ENCODE peak calls at places on chromosome 21, in six cellular contexts. One of them, this sample, is unnamed.
A peak's percentile ranks its signal among the peaks of the same experiment; 100 is the strongest.

GRCh38 chr21:14567557-14568279 is 21.6 kb upstream of the SAMSN1 start:
- DNase-seq in esophagus squamous epithelium: no peak
- DNase-seq in PC-3: no peak
- DNase-seq in foreskin fibroblast: no peak
- DNase-seq in CD8-positive, alpha-beta T cell: no peak
- DNase-seq in kidney: no peak
- DNase-seq in this sample: no peak

GRCh38 chr21:24217141-24217540 is 1390.1 kb downstream of the MRPL39 start:
- DNase-seq in esophagus squamous epithelium: no peak
- DNase-seq in PC-3: peak; percentile 49
- DNase-seq in foreskin fibroblast: no peak
- DNase-seq in CD8-positive, alpha-beta T cell: no peak
- DNase-seq in kidney: no peak
- DNase-seq in this sample: no peak

GRCh38 chr21:15004721-15005370 is 60.0 kb downstream of the NRIP1 start:
- DNase-seq in esophagus squamous epithelium: no peak
- DNase-seq in PC-3: no peak
- DNase-seq in foreskin fibroblast: no peak
- DNase-seq in CD8-positive, alpha-beta T cell: no peak
- DNase-seq in kidney: no peak
- DNase-seq in this sample: no peak

GRCh38 chr21:46145840-46146691 is 9.3 kb downstream of the FTCD start:
- DNase-seq in esophagus squamous epithelium: no peak
- DNase-seq in PC-3: no peak
- DNase-seq in foreskin fibroblast: no peak
- DNase-seq in CD8-positive, alpha-beta T cell: no peak
- DNase-seq in kidney: peak; percentile 77
- DNase-seq in this sample: no peak

GRCh38 chr21:15604424-15604823 is 125.4 kb upstream of the USP25 start:
- DNase-seq in esophagus squamous epithelium: no peak
- DNase-seq in PC-3: peak; percentile 92
- DNase-seq in foreskin fibroblast: peak; percentile 20
- DNase-seq in CD8-positive, alpha-beta T cell: no peak
- DNase-seq in kidney: no peak
- DNase-seq in this sample: no peak

GRCh38 chr21:31343680-31344480 is at the start of gene TIAM1:
- DNase-seq in esophagus squamous epithelium: no peak
- DNase-seq in PC-3: peak; percentile 89
- DNase-seq in foreskin fibroblast: peak; percentile 59
- DNase-seq in CD8-positive, alpha-beta T cell: no peak
- DNase-seq in kidney: no peak
- DNase-seq in this sample: no peak

GRCh38 chr21:40788635-40789034 is 58.3 kb downstream of the DSCAM start:
- DNase-seq in esophagus squamous epithelium: no peak
- DNase-seq in PC-3: no peak
- DNase-seq in foreskin fibroblast: no peak
- DNase-seq in CD8-positive, alpha-beta T cell: no peak
- DNase-seq in kidney: no peak
- DNase-seq in this sample: no peak

GRCh38 chr21:36813071-36813470 is 114.2 kb downstream of the SIM2 start:
- DNase-seq in esophagus squamous epithelium: no peak
- DNase-seq in PC-3: no peak
- DNase-seq in foreskin fibroblast: no peak
- DNase-seq in CD8-positive, alpha-beta T cell: no peak
- DNase-seq in kidney: no peak
- DNase-seq in this sample: peak; percentile 16

GRCh38 chr21:33825898-33826297 is 89.7 kb downstream of the ATP5PO start:
- DNase-seq in esophagus squamous epithelium: no peak
- DNase-seq in PC-3: no peak
- DNase-seq in foreskin fibroblast: no peak
- DNase-seq in CD8-positive, alpha-beta T cell: no peak
- DNase-seq in kidney: no peak
- DNase-seq in this sample: peak; percentile 10

GRCh38 chr21:26801524-26801923 is 43.7 kb downstream of the ADAMTS1 start:
- DNase-seq in esophagus squamous epithelium: no peak
- DNase-seq in PC-3: no peak
- DNase-seq in foreskin fibroblast: peak; percentile 69
- DNase-seq in CD8-positive, alpha-beta T cell: no peak
- DNase-seq in kidney: no peak
- DNase-seq in this sample: peak; percentile 87

GRCh38 chr21:38433516-38433915 is 64.8 kb downstream of the ERG start:
- DNase-seq in esophagus squamous epithelium: no peak
- DNase-seq in PC-3: no peak
- DNase-seq in foreskin fibroblast: no peak
- DNase-seq in CD8-positive, alpha-beta T cell: no peak
- DNase-seq in kidney: no peak
- DNase-seq in this sample: no peak

GRCh38 chr21:16535100-16535418 is 805.3 kb downstream of the USP25 start:
- DNase-seq in esophagus squamous epithelium: no peak
- DNase-seq in PC-3: peak; percentile 13
- DNase-seq in foreskin fibroblast: peak; percentile 81
- DNase-seq in CD8-positive, alpha-beta T cell: no peak
- DNase-seq in kidney: peak; percentile 78
- DNase-seq in this sample: peak; percentile 45

GRCh38 chr21:37780991-37781983 is 135.0 kb downstream of the KCNJ6 start:
- DNase-seq in esophagus squamous epithelium: no peak
- DNase-seq in PC-3: no peak
- DNase-seq in foreskin fibroblast: no peak
- DNase-seq in CD8-positive, alpha-beta T cell: no peak
- DNase-seq in kidney: no peak
- DNase-seq in this sample: no peak

GRCh38 chr21:16241021-16241420 is 511.2 kb downstream of the USP25 start:
- DNase-seq in esophagus squamous epithelium: no peak
- DNase-seq in PC-3: no peak
- DNase-seq in foreskin fibroblast: no peak
- DNase-seq in CD8-positive, alpha-beta T cell: no peak
- DNase-seq in kidney: no peak
- DNase-seq in this sample: no peak

GRCh38 chr21:25772680-25773079 is 37.9 kb downstream of the GABPA start:
- DNase-seq in esophagus squamous epithelium: no peak
- DNase-seq in PC-3: peak; percentile 11
- DNase-seq in foreskin fibroblast: no peak
- DNase-seq in CD8-positive, alpha-beta T cell: no peak
- DNase-seq in kidney: no peak
- DNase-seq in this sample: no peak

GRCh38 chr21:36707763-36708511 is 9.0 kb downstream of the SIM2 start:
- DNase-seq in esophagus squamous epithelium: no peak
- DNase-seq in PC-3: no peak
- DNase-seq in foreskin fibroblast: no peak
- DNase-seq in CD8-positive, alpha-beta T cell: no peak
- DNase-seq in kidney: no peak
- DNase-seq in this sample: no peak

GRCh38 chr21:26280715-26281310 is 110.2 kb upstream of the APP start:
- DNase-seq in esophagus squamous epithelium: no peak
- DNase-seq in PC-3: peak; percentile 19
- DNase-seq in foreskin fibroblast: no peak
- DNase-seq in CD8-positive, alpha-beta T cell: no peak
- DNase-seq in kidney: no peak
- DNase-seq in this sample: no peak

GRCh38 chr21:46664316-46664995 is 29.0 kb downstream of the PRMT2 start:
- DNase-seq in esophagus squamous epithelium: no peak
- DNase-seq in PC-3: no peak
- DNase-seq in foreskin fibroblast: no peak
- DNase-seq in CD8-positive, alpha-beta T cell: no peak
- DNase-seq in kidney: no peak
- DNase-seq in this sample: no peak

DNA sequence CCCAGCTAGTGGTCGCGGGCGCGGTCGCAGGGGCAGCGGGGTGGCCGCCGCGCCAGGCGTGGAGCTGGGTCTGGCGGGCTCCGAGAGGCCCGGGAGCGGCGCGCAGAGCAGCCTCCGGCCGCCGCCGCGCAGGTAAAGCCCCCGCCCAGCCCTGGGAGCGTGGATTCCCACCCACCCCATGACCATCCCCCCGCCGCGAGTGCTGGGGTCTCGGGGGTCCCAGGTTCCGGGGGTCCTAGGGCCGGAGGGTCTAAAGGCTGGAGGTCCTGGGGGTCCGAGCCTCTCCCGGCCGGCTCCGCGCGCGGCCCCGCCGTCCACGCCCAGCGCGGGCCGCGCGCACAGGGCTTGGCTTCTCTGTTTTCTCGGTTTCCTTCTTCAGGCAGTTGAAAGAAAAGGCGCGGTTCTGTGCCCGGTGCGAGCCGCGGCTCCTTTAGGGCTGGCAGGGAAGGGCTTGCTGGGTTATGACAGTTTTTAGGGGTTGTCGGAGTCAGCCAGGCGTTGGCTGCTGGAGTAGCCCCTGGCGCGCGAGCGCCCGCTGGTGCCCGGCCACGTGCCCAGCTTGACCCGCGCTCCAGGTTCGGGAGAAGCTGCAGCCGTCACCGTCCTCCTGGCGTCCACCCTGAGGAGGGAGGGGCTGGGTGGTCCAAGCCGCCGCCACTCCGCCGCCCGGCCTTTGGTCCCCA is 355 bp downstream of the LRRC3 start:
- DNase-seq in esophagus squamous epithelium: no peak
- DNase-seq in PC-3: peak; percentile 49
- DNase-seq in foreskin fibroblast: peak; percentile 32
- DNase-seq in CD8-positive, alpha-beta T cell: peak; percentile 5
- DNase-seq in kidney: peak; percentile 75
- DNase-seq in this sample: no peak
- TF ChIP-seq CTCF in esophagus squamous epithelium: peak; percentile 12
- TF ChIP-seq CTCF in PC-3: peak; percentile 56
- TF ChIP-seq CTCF in foreskin fibroblast: no peak
- TF ChIP-seq CTCF in CD8-positive, alpha-beta T cell: no peak
- TF ChIP-seq CTCF in kidney: peak; percentile 12
- TF ChIP-seq CTCF in this sample: peak; percentile 16

DNA sequence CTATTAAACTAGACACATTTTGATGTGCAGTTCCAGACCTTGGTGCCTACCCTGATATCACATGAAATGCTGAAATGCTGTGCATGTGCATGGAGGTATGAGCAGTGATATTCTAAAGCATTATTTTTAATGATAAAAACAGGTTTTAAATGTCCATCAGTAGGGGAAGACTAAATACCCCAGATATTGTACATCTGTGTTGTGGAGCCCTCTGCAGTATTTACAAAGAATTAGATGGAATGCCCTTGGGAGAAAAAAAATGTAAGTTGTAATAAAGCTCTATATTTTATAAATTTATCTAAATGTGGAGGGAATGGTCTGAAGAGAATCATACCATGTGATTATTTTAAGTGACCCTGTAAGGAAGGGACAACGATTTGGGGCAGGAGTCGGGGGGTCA is 39.1 kb upstream of the IGSF5 start:
- DNase-seq in esophagus squamous epithelium: no peak
- DNase-seq in PC-3: peak; percentile 44
- DNase-seq in foreskin fibroblast: no peak
- DNase-seq in CD8-positive, alpha-beta T cell: no peak
- DNase-seq in kidney: no peak
- DNase-seq in this sample: no peak
- TF ChIP-seq CTCF in esophagus squamous epithelium: no peak
- TF ChIP-seq CTCF in PC-3: peak; percentile 60
- TF ChIP-seq CTCF in foreskin fibroblast: peak; percentile 15
- TF ChIP-seq CTCF in CD8-positive, alpha-beta T cell: no peak
- TF ChIP-seq CTCF in kidney: no peak
- TF ChIP-seq CTCF in this sample: peak; percentile 19

GRCh38 chr21:35606136-35606535 is 454.2 kb downstream of the SETD4 start:
- DNase-seq in esophagus squamous epithelium: no peak
- DNase-seq in PC-3: no peak
- DNase-seq in foreskin fibroblast: no peak
- DNase-seq in CD8-positive, alpha-beta T cell: no peak
- DNase-seq in kidney: no peak
- DNase-seq in this sample: no peak

GRCh38 chr21:35606578-35606977 is 453.7 kb downstream of the SETD4 start:
- DNase-seq in esophagus squamous epithelium: no peak
- DNase-seq in PC-3: peak; percentile 70
- DNase-seq in foreskin fibroblast: no peak
- DNase-seq in CD8-positive, alpha-beta T cell: no peak
- DNase-seq in kidney: no peak
- DNase-seq in this sample: no peak

GRCh38 chr21:35607406-35607805 is 452.9 kb downstream of the SETD4 start:
- DNase-seq in esophagus squamous epithelium: no peak
- DNase-seq in PC-3: no peak
- DNase-seq in foreskin fibroblast: no peak
- DNase-seq in CD8-positive, alpha-beta T cell: no peak
- DNase-seq in kidney: no peak
- DNase-seq in this sample: no peak

GRCh38 chr21:35602811-35603210 is 457.5 kb downstream of the SETD4 start:
- DNase-seq in esophagus squamous epithelium: no peak
- DNase-seq in PC-3: no peak
- DNase-seq in foreskin fibroblast: no peak
- DNase-seq in CD8-positive, alpha-beta T cell: no peak
- DNase-seq in kidney: no peak
- DNase-seq in this sample: no peak

DNA sequence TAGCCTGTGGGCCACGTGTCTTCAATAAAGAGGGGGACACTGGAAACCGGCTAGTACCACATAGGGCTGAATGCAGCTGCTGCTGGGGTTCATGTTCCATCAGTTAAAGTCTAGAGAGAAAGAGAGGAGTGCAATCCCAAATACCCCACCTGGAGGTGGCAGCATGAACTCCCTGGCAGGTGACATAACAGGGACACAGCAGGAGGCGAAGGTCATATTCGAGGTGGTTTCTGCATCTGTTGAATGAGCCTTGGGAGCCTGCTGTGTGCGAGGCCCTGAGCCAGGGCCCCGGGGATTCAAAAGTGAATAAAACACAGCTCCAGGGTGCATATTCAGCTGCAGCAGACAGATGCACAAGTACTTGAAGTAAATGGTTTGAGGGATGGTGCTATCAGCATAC is 456.9 kb downstream of the SETD4 start:
- DNase-seq in esophagus squamous epithelium: no peak
- DNase-seq in PC-3: no peak
- DNase-seq in foreskin fibroblast: no peak
- DNase-seq in CD8-positive, alpha-beta T cell: no peak
- DNase-seq in kidney: no peak
- DNase-seq in this sample: no peak
- TF ChIP-seq CTCF in esophagus squamous epithelium: no peak
- TF ChIP-seq CTCF in PC-3: peak; percentile 46
- TF ChIP-seq CTCF in foreskin fibroblast: no peak
- TF ChIP-seq CTCF in CD8-positive, alpha-beta T cell: no peak
- TF ChIP-seq CTCF in kidney: no peak
- TF ChIP-seq CTCF in this sample: no peak

GRCh38 chr21:35437941-35438340 is 388.8 kb upstream of the RUNX1 start:
- DNase-seq in esophagus squamous epithelium: no peak
- DNase-seq in PC-3: no peak
- DNase-seq in foreskin fibroblast: no peak
- DNase-seq in CD8-positive, alpha-beta T cell: no peak
- DNase-seq in kidney: no peak
- DNase-seq in this sample: no peak

GRCh38 chr21:35438643-35439404 is 389.7 kb upstream of the RUNX1 start:
- DNase-seq in esophagus squamous epithelium: no peak
- DNase-seq in PC-3: no peak
- DNase-seq in foreskin fibroblast: no peak
- DNase-seq in CD8-positive, alpha-beta T cell: no peak
- DNase-seq in kidney: no peak
- DNase-seq in this sample: no peak

GRCh38 chr21:35441868-35442582 is 392.9 kb upstream of the RUNX1 start:
- DNase-seq in esophagus squamous epithelium: no peak
- DNase-seq in PC-3: no peak
- DNase-seq in foreskin fibroblast: no peak
- DNase-seq in CD8-positive, alpha-beta T cell: no peak
- DNase-seq in kidney: no peak
- DNase-seq in this sample: no peak

DNA sequence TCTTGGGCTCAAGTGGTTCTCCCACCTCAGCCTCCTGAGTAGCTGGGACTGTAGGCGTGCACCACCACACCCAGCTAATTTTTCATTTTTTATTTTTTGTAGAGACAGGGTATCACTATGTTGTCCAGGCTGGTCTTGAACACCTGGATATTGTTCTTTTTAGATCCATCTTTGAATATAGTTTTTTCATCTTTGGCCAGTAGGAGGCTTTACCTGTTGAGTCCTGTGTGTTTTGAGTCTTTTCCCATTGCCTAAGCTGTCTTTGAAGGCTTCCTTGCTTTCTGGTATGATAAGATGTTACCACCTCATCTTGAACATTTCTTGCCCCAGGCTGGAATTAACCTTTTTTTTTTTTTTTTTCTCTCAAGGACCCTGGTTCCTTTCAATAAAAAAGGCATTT is 387.8 kb upstream of the RUNX1 start:
- DNase-seq in esophagus squamous epithelium: no peak
- DNase-seq in PC-3: peak; percentile 15
- DNase-seq in foreskin fibroblast: no peak
- DNase-seq in CD8-positive, alpha-beta T cell: no peak
- DNase-seq in kidney: no peak
- DNase-seq in this sample: no peak
- TF ChIP-seq CTCF in esophagus squamous epithelium: no peak
- TF ChIP-seq CTCF in PC-3: peak; percentile 45
- TF ChIP-seq CTCF in foreskin fibroblast: no peak
- TF ChIP-seq CTCF in CD8-positive, alpha-beta T cell: no peak
- TF ChIP-seq CTCF in kidney: no peak
- TF ChIP-seq CTCF in this sample: no peak

This sample was measured in AG09319.